ENCODE peak calls at places on chromosomes 16 and 17, in six cellular contexts. One of them, this sample, is unnamed.

GRCh38 chr17:1712271-1712670 is 2.1 kb upstream of the TLCD2 start:
- DNase-seq in IMR-90: no peak
- DNase-seq in WERI-Rb-1: no peak
- DNase-seq in psoas muscle: no peak
- DNase-seq in fibroblast of mammary gland: no peak
- DNase-seq in dorsolateral prefrontal cortex: no peak
- DNase-seq in this sample: no peak

GRCh38 chr17:42411321-42411820 is 11.7 kb downstream of the CAVIN1 start:
- DNase-seq in psoas muscle: no peak
- DNase-seq in IMR-90: no peak
- DNase-seq in WERI-Rb-1: no peak
- DNase-seq in dorsolateral prefrontal cortex: no peak
- DNase-seq in fibroblast of mammary gland: no peak
- DNase-seq in this sample: no peak

GRCh38 chr17:11935734-11936406 is 61.4 kb downstream of the ZNF18 start:
- DNase-seq in dorsolateral prefrontal cortex: peak
- DNase-seq in IMR-90: peak
- DNase-seq in WERI-Rb-1: peak
- DNase-seq in fibroblast of mammary gland: peak
- DNase-seq in psoas muscle: peak
- DNase-seq in this sample: no peak

GRCh38 chr16:64740261-64740660 is 381.6 kb downstream of the CDH11 start:
- DNase-seq in dorsolateral prefrontal cortex: no peak
- DNase-seq in WERI-Rb-1: no peak
- DNase-seq in fibroblast of mammary gland: no peak
- DNase-seq in psoas muscle: no peak
- DNase-seq in IMR-90: no peak
- DNase-seq in this sample: no peak

GRCh38 chr16:85330694-85331188 is 218.5 kb upstream of the CIBAR2 start:
- DNase-seq in psoas muscle: no peak
- DNase-seq in IMR-90: peak
- DNase-seq in fibroblast of mammary gland: peak
- DNase-seq in dorsolateral prefrontal cortex: no peak
- DNase-seq in WERI-Rb-1: peak
- DNase-seq in this sample: peak

GRCh38 chr16:58515871-58516767 is 802 bp downstream of the SETD6 start:
- DNase-seq in psoas muscle: peak
- DNase-seq in fibroblast of mammary gland: no peak
- DNase-seq in dorsolateral prefrontal cortex: no peak
- DNase-seq in WERI-Rb-1: no peak
- DNase-seq in IMR-90: no peak
- DNase-seq in this sample: no peak

GRCh38 chr16:89049484-89050118 is 44.1 kb upstream of the ACSF3 start:
- DNase-seq in psoas muscle: peak
- DNase-seq in IMR-90: no peak
- DNase-seq in dorsolateral prefrontal cortex: peak
- DNase-seq in WERI-Rb-1: no peak
- DNase-seq in fibroblast of mammary gland: peak
- DNase-seq in this sample: no peak

GRCh38 chr17:2695243-2695960 is 16.2 kb downstream of the CLUH start:
- DNase-seq in fibroblast of mammary gland: no peak
- DNase-seq in psoas muscle: no peak
- DNase-seq in dorsolateral prefrontal cortex: peak
- DNase-seq in IMR-90: no peak
- DNase-seq in WERI-Rb-1: no peak
- DNase-seq in this sample: no peak

GRCh38 chr16:661184-661821 is 6.6 kb upstream of the RHOT2 start:
- DNase-seq in IMR-90: no peak
- DNase-seq in dorsolateral prefrontal cortex: no peak
- DNase-seq in psoas muscle: no peak
- DNase-seq in fibroblast of mammary gland: no peak
- DNase-seq in WERI-Rb-1: no peak
- DNase-seq in this sample: no peak
- TF ChIP-seq CTCF in IMR-90: no peak
- TF ChIP-seq CTCF in dorsolateral prefrontal cortex: no peak
- TF ChIP-seq CTCF in psoas muscle: no peak
- TF ChIP-seq CTCF in fibroblast of mammary gland: no peak
- TF ChIP-seq CTCF in WERI-Rb-1: no peak
- TF ChIP-seq CTCF in this sample: no peak

DNA sequence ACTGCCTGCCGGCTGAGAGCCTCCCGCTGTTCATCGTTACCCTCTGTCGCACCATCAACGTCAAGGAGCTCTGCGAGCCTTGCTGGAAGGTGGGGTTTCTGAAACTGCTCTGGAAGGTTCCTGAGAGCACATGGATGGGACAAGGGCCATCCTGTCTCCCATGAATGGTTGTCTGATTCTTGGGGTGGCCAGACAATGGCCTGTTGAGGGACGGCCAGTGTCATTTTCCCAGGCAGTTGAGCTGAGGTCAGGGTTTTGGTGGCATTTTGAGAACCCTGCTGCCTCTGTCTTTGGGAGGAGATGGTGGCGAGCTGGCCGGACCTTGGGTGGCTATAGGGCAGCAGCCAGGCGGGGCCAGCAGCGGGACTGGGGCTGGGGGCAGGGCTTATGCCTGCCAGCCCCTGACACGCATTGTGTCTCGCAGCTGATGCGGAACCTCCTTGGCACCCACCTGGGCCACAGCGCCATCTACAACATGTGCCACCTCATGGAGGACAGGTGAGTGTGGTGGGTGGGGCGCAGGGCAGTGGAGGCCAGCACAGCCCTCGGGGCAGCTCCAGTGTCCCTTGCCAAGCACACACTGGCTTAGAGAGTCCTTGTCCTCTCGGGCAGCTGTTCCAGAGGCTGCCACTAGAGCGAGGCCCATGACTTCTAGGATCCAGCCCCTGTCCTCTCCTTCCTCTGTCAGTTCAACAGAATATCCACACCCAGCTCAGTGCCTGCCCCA is 9.1 kb downstream of the TSC2 start:
- DNase-seq in fibroblast of mammary gland: no peak
- DNase-seq in dorsolateral prefrontal cortex: peak
- DNase-seq in IMR-90: no peak
- DNase-seq in WERI-Rb-1: no peak
- DNase-seq in psoas muscle: no peak
- DNase-seq in this sample: no peak
- TF ChIP-seq CTCF in fibroblast of mammary gland: peak
- TF ChIP-seq CTCF in dorsolateral prefrontal cortex: peak
- TF ChIP-seq CTCF in IMR-90: no peak
- TF ChIP-seq CTCF in WERI-Rb-1: peak
- TF ChIP-seq CTCF in psoas muscle: no peak
- TF ChIP-seq CTCF in this sample: peak

GRCh38 chr17:49861150-49861884 is 13.4 kb upstream of the TAC4 start:
- DNase-seq in fibroblast of mammary gland: peak
- DNase-seq in WERI-Rb-1: peak
- DNase-seq in IMR-90: peak
- DNase-seq in dorsolateral prefrontal cortex: peak
- DNase-seq in psoas muscle: peak
- DNase-seq in this sample: no peak

GRCh38 chr17:49858796-49859195 is 10.9 kb upstream of the TAC4 start:
- DNase-seq in fibroblast of mammary gland: no peak
- DNase-seq in psoas muscle: no peak
- DNase-seq in dorsolateral prefrontal cortex: no peak
- DNase-seq in IMR-90: no peak
- DNase-seq in WERI-Rb-1: no peak
- DNase-seq in this sample: no peak

GRCh38 chr17:49862781-49863331 is 15.0 kb upstream of the TAC4 start:
- DNase-seq in WERI-Rb-1: no peak
- DNase-seq in psoas muscle: no peak
- DNase-seq in IMR-90: no peak
- DNase-seq in dorsolateral prefrontal cortex: no peak
- DNase-seq in fibroblast of mammary gland: no peak
- DNase-seq in this sample: no peak

DNA sequence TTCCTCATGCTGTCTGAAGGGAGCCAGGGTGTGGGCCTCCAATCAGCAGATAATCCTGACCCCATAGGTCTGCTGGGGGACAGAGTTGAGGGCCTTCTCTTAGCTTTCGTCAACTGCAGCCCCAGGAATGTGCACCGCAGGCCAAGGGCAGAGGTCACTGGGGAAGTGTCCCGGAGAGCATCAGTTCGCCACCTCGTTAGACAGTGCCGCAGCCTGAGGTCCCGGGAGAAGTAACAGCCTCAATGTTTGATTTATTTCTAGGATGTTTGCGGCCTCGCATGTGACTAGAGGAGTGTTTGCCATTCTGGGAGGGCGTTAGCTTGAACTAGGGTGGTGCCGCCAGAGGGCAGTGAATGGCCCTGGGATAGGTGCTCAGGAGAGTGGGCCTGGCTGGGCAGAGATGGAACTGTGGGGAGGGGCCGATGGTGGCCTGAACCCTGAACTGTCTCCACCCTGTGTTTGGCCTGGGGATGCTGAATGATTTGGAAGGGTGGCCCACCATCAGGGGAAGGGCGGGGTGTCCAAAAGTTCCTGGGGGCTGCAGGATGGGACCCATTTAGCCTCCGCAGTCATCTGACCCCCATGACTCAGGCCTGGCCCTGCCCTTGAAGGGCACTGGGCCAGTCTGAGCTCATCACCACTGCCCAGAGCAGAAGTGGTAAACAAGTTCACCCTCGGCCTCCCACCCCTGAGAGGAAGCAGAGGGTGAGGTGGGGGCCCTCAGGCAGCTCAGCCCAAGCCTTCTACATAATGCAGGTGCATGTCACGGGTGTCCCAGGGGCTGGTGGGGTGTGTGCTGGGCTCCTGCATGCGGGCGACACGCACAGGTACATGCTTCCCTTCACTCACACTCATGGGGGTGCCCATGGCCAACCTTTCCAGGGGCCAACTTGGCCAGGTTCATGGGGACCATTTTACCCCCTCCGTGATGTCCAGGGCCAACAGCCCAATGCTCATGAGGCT is 12.4 kb upstream of the TAC4 start:
- DNase-seq in WERI-Rb-1: no peak
- DNase-seq in psoas muscle: no peak
- DNase-seq in dorsolateral prefrontal cortex: no peak
- DNase-seq in fibroblast of mammary gland: peak
- DNase-seq in IMR-90: no peak
- DNase-seq in this sample: no peak
- TF ChIP-seq CTCF in WERI-Rb-1: no peak
- TF ChIP-seq CTCF in psoas muscle: no peak
- TF ChIP-seq CTCF in dorsolateral prefrontal cortex: no peak
- TF ChIP-seq CTCF in fibroblast of mammary gland: no peak
- TF ChIP-seq CTCF in IMR-90: peak
- TF ChIP-seq CTCF in this sample: peak

DNA sequence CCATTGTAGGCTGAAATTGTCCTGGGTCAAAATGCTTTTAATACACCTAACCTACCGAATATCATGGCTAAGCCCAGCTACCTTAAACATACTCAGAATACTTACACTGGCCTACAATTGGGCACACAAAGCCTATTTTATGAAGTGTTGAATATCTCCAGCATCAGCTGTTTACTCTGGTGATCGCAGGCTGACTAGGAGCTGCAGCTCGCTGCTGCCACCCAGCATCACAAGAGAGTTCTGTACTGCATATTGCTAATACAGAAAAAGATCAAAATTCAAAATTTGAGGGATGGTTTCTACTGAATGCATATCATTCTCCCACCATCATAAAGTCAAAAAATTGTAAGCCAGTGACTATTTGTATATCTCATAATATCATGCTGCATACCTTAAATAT is 55.3 kb downstream of the ULK2 start:
- DNase-seq in IMR-90: peak
- DNase-seq in WERI-Rb-1: peak
- DNase-seq in fibroblast of mammary gland: peak
- DNase-seq in psoas muscle: no peak
- DNase-seq in dorsolateral prefrontal cortex: peak
- DNase-seq in this sample: no peak
- TF ChIP-seq CTCF in IMR-90: peak
- TF ChIP-seq CTCF in WERI-Rb-1: peak
- TF ChIP-seq CTCF in fibroblast of mammary gland: peak
- TF ChIP-seq CTCF in psoas muscle: no peak
- TF ChIP-seq CTCF in dorsolateral prefrontal cortex: peak
- TF ChIP-seq CTCF in this sample: no peak

DNA sequence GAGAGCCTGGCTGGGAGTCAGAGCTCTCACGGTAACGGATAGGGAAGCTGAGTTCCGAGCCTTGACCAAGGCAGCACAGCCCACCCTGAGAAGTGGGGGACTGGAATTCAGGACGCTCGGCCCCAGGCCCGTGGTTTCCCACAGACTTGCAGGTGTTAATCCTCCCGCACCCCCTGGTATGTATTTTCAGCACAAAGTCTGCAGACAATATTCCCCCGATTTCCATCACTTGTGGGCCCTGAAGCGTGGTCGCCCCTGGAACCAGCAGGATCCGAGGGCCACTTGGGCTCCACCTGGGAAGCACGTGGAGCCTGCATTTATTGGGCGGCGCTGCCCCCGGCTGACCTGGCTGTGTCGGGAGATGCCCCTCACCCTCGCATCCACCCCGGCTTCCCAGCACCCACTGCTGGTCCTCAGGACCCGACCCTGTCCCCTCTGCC is 60.2 kb downstream of the WSB1 start:
- DNase-seq in psoas muscle: peak
- DNase-seq in WERI-Rb-1: no peak
- DNase-seq in dorsolateral prefrontal cortex: no peak
- DNase-seq in IMR-90: no peak
- DNase-seq in fibroblast of mammary gland: no peak
- DNase-seq in this sample: no peak
- TF ChIP-seq CTCF in psoas muscle: no peak
- TF ChIP-seq CTCF in WERI-Rb-1: no peak
- TF ChIP-seq CTCF in dorsolateral prefrontal cortex: peak
- TF ChIP-seq CTCF in IMR-90: no peak
- TF ChIP-seq CTCF in fibroblast of mammary gland: no peak
- TF ChIP-seq CTCF in this sample: no peak

DNA sequence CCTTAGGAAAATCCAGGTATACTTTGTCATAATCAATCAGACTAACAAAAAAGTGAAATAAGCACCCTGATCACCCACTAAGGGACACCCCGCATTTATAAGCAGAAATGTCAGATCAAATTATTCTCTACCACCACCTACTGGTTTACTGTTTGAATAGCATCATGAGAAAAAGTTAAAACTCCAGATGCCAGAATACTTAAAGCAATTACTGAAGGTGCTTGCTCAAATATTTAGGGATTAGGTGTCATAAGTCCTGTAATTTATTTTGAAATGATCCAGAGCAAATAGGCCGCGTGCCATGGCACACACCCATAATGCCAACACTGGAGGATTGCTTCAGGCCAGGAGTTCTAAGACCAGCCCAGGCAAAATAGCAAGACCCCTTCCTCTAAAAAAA is 2.3 kb downstream of the TOP2A start:
- DNase-seq in IMR-90: peak
- DNase-seq in WERI-Rb-1: no peak
- DNase-seq in fibroblast of mammary gland: peak
- DNase-seq in dorsolateral prefrontal cortex: no peak
- DNase-seq in psoas muscle: no peak
- DNase-seq in this sample: no peak
- TF ChIP-seq CTCF in IMR-90: peak
- TF ChIP-seq CTCF in WERI-Rb-1: peak
- TF ChIP-seq CTCF in fibroblast of mammary gland: peak
- TF ChIP-seq CTCF in dorsolateral prefrontal cortex: peak
- TF ChIP-seq CTCF in psoas muscle: peak
- TF ChIP-seq CTCF in this sample: peak

This sample was measured in kidney epithelial cell.